ENCODE peak calls at places on chromosome 9, in eight cellular contexts. G is pulmonary artery endothelial cell; O is DMS 273 treated with DMSO at 0.1 percent for 48 hours; M is natural killer cell treated with Interleukin-12 subunit alpha and Interleukin-12 subunit beta and Interleukin-15 and Interleukin-18, amount 100 ng/mL, for 72 hours; A is PC-9; C is progenitor cell of endocrine pancreas; Y is choroid plexus epithelial cell; N is colonic mucosa. Q is an unnamed sample.

GRCh38 chr9:89022902-89023301 is 31.6 kb downstream of the S1PR3 start:
- DNase-seq in G (no peak), Y (peak), A (no peak), N (no peak), C (no peak), M (no peak), O (no peak), Q (no peak)

GRCh38 chr9:28270156-28270555 is 696.9 kb upstream of the C9orf72 start:
- DNase-seq in Y (peak), M (no peak), O (no peak), N (no peak), A (no peak), G (no peak), C (no peak), Q (no peak)

GRCh38 chr9:135796784-135797462 is 94.9 kb downstream of the KCNT1 start:
- DNase-seq in Y (no peak), N (no peak), M (no peak), G (no peak), O (no peak), A (no peak), C (no peak), Q (peak)

GRCh38 chr9:7079051-7079450 is 321.3 kb downstream of the KDM4C start:
- DNase-seq in M (no peak), Y (no peak), N (no peak), C (no peak), A (no peak), O (no peak), G (no peak), Q (no peak)

GRCh38 chr9:133585481-133586367 is 23.5 kb downstream of the FAM163B start:
- DNase-seq in G (no peak), M (no peak), C (no peak), Y (no peak), O (no peak), A (no peak), N (no peak), Q (no peak)

GRCh38 chr9:137757613-137758029 is 120.0 kb upstream of the CACNA1B start:
- DNase-seq in G (no peak), Y (peak), M (no peak), N (no peak), C (no peak), A (no peak), O (no peak), Q (no peak)

GRCh38 chr9:112755059-112755458 is 4.5 kb downstream of the SNX30 start:
- DNase-seq in O (no peak), C (no peak), G (no peak), Y (peak), A (peak), N (peak), M (no peak), Q (no peak)

GRCh38 chr9:122186301-122186700 is 26.6 kb downstream of the MORN5 start:
- DNase-seq in C (no peak), N (peak), Y (no peak), M (no peak), G (no peak), O (no peak), A (no peak), Q (no peak)

GRCh38 chr9:134696433-134696832 is 54.8 kb downstream of the COL5A1 start:
- DNase-seq in Y (no peak), M (no peak), G (no peak), C (no peak), O (no peak), A (no peak), N (no peak), Q (no peak)

GRCh38 chr9:132074736-132075135 is 4.9 kb downstream of the MED27 start:
- DNase-seq in C (no peak), N (no peak), O (no peak), Y (peak), M (no peak), A (no peak), G (no peak), Q (no peak)

GRCh38 chr9:107612136-107612535 is 122.6 kb upstream of the KLF4 start:
- DNase-seq in A (no peak), N (peak), O (no peak), Y (no peak), G (no peak), C (no peak), M (no peak), Q (no peak)

GRCh38 chr9:128587453-128587852 is 35.1 kb downstream of the SPTAN1 start:
- DNase-seq in N (no peak), M (no peak), O (no peak), C (no peak), Y (no peak), A (no peak), G (no peak), Q (no peak)